ENCODE peak calls at places on chromosome 18, in nine cellular contexts. A, G, Q, M, K, B, H, I and C are unnamed samples.

GRCh38 chr18:32469190-32469611 is 1.5 kb downstream of the GAREM1 start:
- DNase-seq in A (no peak), G (peak), Q (no peak), M (peak), K (peak), B (peak), H (peak), I (no peak), C (peak)

GRCh38 chr18:63617049-63617995 is 26.7 kb downstream of the SERPINB4 start:
- DNase-seq in A (no peak), G (no peak), Q (no peak), M (no peak), K (no peak), B (no peak), H (no peak), I (no peak), C (no peak)

GRCh38 chr18:8389391-8390340 is 219.6 kb upstream of the RAB12 start:
- DNase-seq in A (peak), G (peak), Q (no peak), M (peak), K (peak), B (peak), H (peak), I (no peak), C (peak)

GRCh38 chr18:697771-698170 is 14.7 kb downstream of the ENOSF1 start:
- DNase-seq in A (no peak), G (no peak), Q (no peak), M (no peak), K (no peak), B (peak), H (no peak), I (no peak), C (no peak)

GRCh38 chr18:53152478-53152877 is 812.5 kb downstream of the DCC start:
- DNase-seq in A (no peak), G (no peak), Q (no peak), M (no peak), K (no peak), B (no peak), H (no peak), I (no peak), C (no peak)

GRCh38 chr18:24212939-24213338 is 74.1 kb downstream of the CABYR start:
- DNase-seq in A (no peak), G (no peak), Q (no peak), M (no peak), K (no peak), B (no peak), H (no peak), I (no peak), C (no peak)

GRCh38 chr18:58287626-58288289 is 243.7 kb downstream of the NEDD4L start:
- DNase-seq in A (no peak), G (peak), Q (no peak), M (no peak), K (no peak), B (peak), H (no peak), I (no peak), C (no peak)

GRCh38 chr18:24219561-24220317 is 80.9 kb downstream of the CABYR start:
- DNase-seq in A (no peak), G (no peak), Q (no peak), M (no peak), K (no peak), B (no peak), H (no peak), I (no peak), C (no peak)

GRCh38 chr18:64259871-64260270 is 111.0 kb upstream of the LINC00305 start:
- DNase-seq in A (no peak), G (no peak), Q (no peak), M (no peak), K (no peak), B (no peak), H (no peak), I (no peak), C (no peak)

GRCh38 chr18:79507546-79508480 is 112.1 kb downstream of the NFATC1 start:
- DNase-seq in A (no peak), G (peak), Q (peak), M (no peak), K (no peak), B (peak), H (peak), I (no peak), C (peak)

GRCh38 chr18:50659091-50660003 is 99.5 kb downstream of the MAPK4 start:
- DNase-seq in A (no peak), G (no peak), Q (no peak), M (no peak), K (peak), B (no peak), H (no peak), I (no peak), C (no peak)

GRCh38 chr18:64017870-64018269 is 48.0 kb downstream of the SERPINB8 start:
- DNase-seq in A (no peak), G (no peak), Q (no peak), M (peak), K (peak), B (no peak), H (no peak), I (no peak), C (no peak)

GRCh38 chr18:7950380-7951143 is 383.4 kb downstream of the PTPRM start:
- DNase-seq in A (no peak), G (no peak), Q (no peak), M (peak), K (peak), B (peak), H (no peak), I (no peak), C (no peak)

GRCh38 chr18:50836521-50836957 is 16.7 kb upstream of the MRO start:
- DNase-seq in A (no peak), G (no peak), Q (no peak), M (no peak), K (no peak), B (no peak), H (no peak), I (no peak), C (no peak)

GRCh38 chr18:2515408-2515807 is 55.9 kb downstream of the METTL4 start:
- DNase-seq in A (no peak), G (no peak), Q (no peak), M (no peak), K (peak), B (no peak), H (no peak), I (no peak), C (no peak)

GRCh38 chr18:14974088-14974487 is 226.1 kb downstream of the ANKRD30B start:
- DNase-seq in A (no peak), G (no peak), Q (no peak), M (no peak), K (no peak), B (no peak), H (no peak), I (no peak), C (no peak)

DNA sequence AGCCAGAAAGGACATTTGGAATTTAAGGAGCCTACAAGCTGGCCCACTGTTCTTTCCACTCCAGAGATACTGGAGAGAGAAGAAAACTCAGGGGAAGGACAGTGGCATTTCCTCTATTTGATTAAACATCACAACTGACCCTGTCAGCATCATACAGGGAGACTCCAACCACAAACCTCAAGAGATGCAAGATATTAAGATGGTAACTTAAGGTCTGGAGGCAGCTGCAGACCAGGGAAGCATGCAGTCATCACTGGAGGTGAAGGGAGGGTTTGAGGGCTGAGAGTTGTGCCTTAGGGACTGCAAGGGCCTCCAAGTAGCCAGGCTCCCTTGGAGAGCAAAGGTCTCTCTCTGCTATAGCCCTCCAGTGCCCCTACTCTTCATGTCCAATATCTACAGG is 67.4 kb downstream of the RNF152 start:
- DNase-seq in A (no peak), G (no peak), Q (no peak), M (no peak), K (no peak), B (no peak), H (no peak), I (no peak), C (no peak)
- TF ChIP-seq CTCF in A (no peak), G (no peak), Q (no peak), M (no peak), K (no peak), B (no peak), H (no peak), I (no peak), C (no peak)

DNA sequence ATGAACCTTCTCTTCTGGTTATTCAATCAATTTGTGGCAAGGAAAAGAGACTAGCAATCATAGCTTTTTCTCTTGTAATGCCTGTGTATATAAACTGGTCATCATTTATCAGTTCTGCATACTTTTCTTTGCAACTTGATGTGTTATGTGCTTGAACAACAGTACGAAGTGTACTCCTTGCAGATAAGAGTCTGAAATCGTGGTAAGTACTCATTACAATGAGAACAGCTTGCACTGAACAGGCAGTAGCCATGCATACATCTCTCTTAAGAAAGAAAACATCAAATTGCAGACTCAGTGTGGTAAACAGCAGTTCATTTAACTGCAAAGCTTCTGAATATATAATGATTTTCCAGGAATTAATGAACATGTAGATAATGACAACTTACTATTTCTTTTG is 64.3 kb downstream of the GREB1L start:
- DNase-seq in A (no peak), G (no peak), Q (no peak), M (no peak), K (no peak), B (no peak), H (no peak), I (no peak), C (no peak)
- TF ChIP-seq EP300 in A (no peak), G (no peak), Q (no peak), M (no peak), K (no peak), B (no peak), H (no peak), I (no peak), C (no peak)

GRCh38 chr18:54327818-54328217 is 29.8 kb downstream of the STARD6 start:
- DNase-seq in A (no peak), G (no peak), Q (no peak), M (no peak), K (no peak), B (no peak), H (no peak), I (no peak), C (no peak)

GRCh38 chr18:54335638-54336173 is 22.0 kb downstream of the STARD6 start:
- DNase-seq in A (no peak), G (no peak), Q (no peak), M (no peak), K (no peak), B (no peak), H (no peak), I (no peak), C (no peak)

GRCh38 chr18:54329787-54330186 is 27.9 kb downstream of the STARD6 start:
- DNase-seq in A (no peak), G (no peak), Q (no peak), M (no peak), K (no peak), B (no peak), H (no peak), I (no peak), C (no peak)

DNA sequence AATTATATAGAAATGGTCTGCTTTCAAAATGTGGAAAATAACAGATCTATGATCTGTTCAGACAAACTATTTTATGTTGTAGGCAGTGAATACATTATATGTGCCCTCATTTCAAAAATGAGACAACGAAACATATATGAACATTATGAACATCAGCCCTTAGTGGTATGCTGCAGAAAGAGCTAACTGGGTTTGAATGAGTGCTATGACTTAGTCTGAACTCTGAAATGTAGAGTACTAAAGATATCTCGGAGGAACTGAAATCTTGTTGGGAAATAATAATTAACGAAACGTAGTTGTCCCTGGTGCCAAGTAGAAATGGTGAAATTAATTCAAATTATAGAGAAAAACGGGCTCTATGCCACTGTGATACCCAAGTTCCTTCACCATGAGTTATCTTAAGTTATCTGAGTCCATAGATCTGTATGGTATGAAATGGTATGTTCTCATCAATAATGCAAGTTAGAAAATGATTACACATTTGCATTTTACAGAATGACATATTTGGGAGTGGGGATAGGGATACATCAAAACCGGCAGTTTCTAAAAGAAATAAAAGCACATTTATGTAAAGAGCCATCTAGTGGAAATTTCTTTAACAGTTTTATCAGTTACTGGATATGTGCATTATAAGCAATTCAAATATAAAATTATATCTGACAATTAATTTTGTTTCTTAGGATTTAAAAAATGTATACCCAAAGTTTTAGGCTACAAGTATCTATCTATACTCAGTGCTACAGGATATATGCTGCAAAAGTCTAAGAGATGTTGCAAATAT is 26.7 kb downstream of the STARD6 start:
- DNase-seq in A (no peak), G (no peak), Q (no peak), M (no peak), K (no peak), B (no peak), H (no peak), I (no peak), C (no peak)
- TF ChIP-seq CTCF in A (no peak), G (no peak), Q (no peak), M (no peak), K (peak), B (no peak), H (no peak), I (no peak), C (no peak)

GRCh38 chr18:48961547-48961946 is 10.8 kb upstream of the SMAD7 start:
- DNase-seq in A (no peak), G (no peak), Q (no peak), M (no peak), K (no peak), B (no peak), H (no peak), I (no peak), C (no peak)
- TF ChIP-seq EP300 in A (no peak), G (no peak), Q (no peak), M (no peak), K (no peak), B (no peak), H (no peak), I (no peak), C (no peak)

GRCh38 chr18:70781860-70782453 is 493.1 kb downstream of the SOCS6 start:
- DNase-seq in A (peak), G (peak), Q (no peak), M (peak), K (peak), B (peak), H (peak), I (no peak), C (no peak)
- TF ChIP-seq CTCF in A (peak), G (peak), Q (peak), M (peak), K (peak), B (peak), H (no peak), I (no peak), C (no peak)

DNA sequence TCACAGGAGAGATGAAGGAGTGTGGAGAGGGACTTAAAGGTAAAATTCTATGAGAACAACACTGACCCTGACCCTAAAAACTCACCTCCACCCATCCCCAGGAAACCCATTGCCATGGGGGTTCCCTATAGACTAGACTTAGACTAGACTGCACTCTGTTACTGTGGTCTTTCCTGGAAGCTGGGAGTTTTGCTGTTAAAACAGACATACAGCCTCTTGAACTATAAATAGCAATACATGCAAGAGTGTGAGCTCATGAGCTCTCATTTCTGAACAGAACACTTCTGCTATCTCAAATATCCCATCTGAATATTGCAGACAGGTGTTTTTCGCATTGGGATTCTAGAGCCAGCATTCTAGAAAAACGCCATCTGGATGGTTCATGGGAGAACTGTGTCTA is 51.8 kb downstream of the SLC14A2 start:
- DNase-seq in A (no peak), G (no peak), Q (no peak), M (no peak), K (no peak), B (no peak), H (no peak), I (no peak), C (no peak)
- TF ChIP-seq EP300 in A (no peak), G (no peak), Q (no peak), M (no peak), K (no peak), B (no peak), H (no peak), I (no peak), C (no peak)